ENCODE peak calls at places on chromosome 1, in five cellular contexts. K, W, H, U and D are unnamed samples.
A peak's percentile ranks its signal among the peaks of the same experiment; 100 is the strongest.

GRCh38 chr1:209870151-209870831 is 42.5 kb downstream of the UTP25 start:
- DNase-seq in K (no peak), U (no peak), H (no peak), W (no peak), D (no peak)

GRCh38 chr1:158930504-158930903 is 848 bp upstream of the PYHIN1 start:
- DNase-seq in H (no peak), U (no peak), K (peak; percentile 48), W (no peak), D (no peak)

GRCh38 chr1:189628857-189629256 is 848.8 kb downstream of the BRINP3 start:
- DNase-seq in W (no peak), U (no peak), K (no peak), H (no peak), D (no peak)

GRCh38 chr1:109570414-109570813 is 22.0 kb downstream of the GNAI3 start:
- DNase-seq in W (no peak), U (no peak), K (no peak), H (no peak), D (no peak)

GRCh38 chr1:226986496-226987178 is 46.5 kb downstream of the COQ8A start:
- DNase-seq in W (no peak), H (no peak), U (no peak), K (no peak), D (no peak)

GRCh38 chr1:75796376-75797272 is at the start of gene MSH4:
- DNase-seq in W (peak; percentile 27), U (no peak), K (no peak), H (no peak), D (no peak)

GRCh38 chr1:45802343-45803298 is 791 bp upstream of the MAST2 start:
- DNase-seq in K (no peak), W (peak; percentile 95), U (peak; percentile 33), H (peak; percentile 83), D (peak; percentile 55)

GRCh38 chr1:47137178-47137577 is at the start of gene CYP4A22:
- DNase-seq in U (no peak), K (no peak), W (no peak), H (no peak), D (no peak)

GRCh38 chr1:154874465-154874864 is 4.4 kb upstream of the KCNN3 start:
- DNase-seq in U (no peak), H (no peak), W (no peak), K (no peak), D (no peak)

GRCh38 chr1:197224160-197224559 is 43.9 kb upstream of the CRB1 start:
- DNase-seq in K (no peak), W (no peak), H (no peak), U (no peak), D (no peak)

GRCh38 chr1:41955461-41956159 is 36.9 kb upstream of the HIVEP3 start:
- DNase-seq in U (peak; percentile 5), H (no peak), W (peak; percentile 99), K (no peak), D (no peak)

GRCh38 chr1:94803517-94804441 is 16.4 kb upstream of the SLC44A3 start:
- DNase-seq in K (no peak), H (peak; percentile 47), U (no peak), W (no peak), D (no peak)

GRCh38 chr1:228216371-228217320 is 8.8 kb downstream of the OBSCN start:
- DNase-seq in H (no peak), U (no peak), W (no peak), K (no peak), D (peak; percentile 29)

GRCh38 chr1:64343105-64343960 is 126.6 kb upstream of the CACHD1 start:
- DNase-seq in K (no peak), W (no peak), U (no peak), H (no peak), D (no peak)

GRCh38 chr1:156122519-156123355 is 8.2 kb downstream of the LMNA start:
- DNase-seq in H (peak; percentile 79), W (peak; percentile 86), K (no peak), U (no peak), D (peak; percentile 54)

GRCh38 chr1:116766616-116767469 is 12.6 kb downstream of the CD2 start:
- DNase-seq in U (no peak), W (no peak), K (no peak), H (no peak), D (no peak)

GRCh38 chr1:206066479-206067171 is 13.7 kb downstream of the RHEX start:
- DNase-seq in U (no peak), K (no peak), H (no peak), W (no peak), D (no peak)